ENCODE peak calls at places on chromosomes 7 and 10, in nine cellular contexts. A is hepatic stellate cell; C is amniotic stem cell; J is NCI-H446 treated with DMSO at 0.1 percent for 48 hours; E is stimulated activated CD8-positive, alpha-beta memory T cell treated with anti-CD3 and anti-CD28 coated beads, Interleukin-4, amount 100 ng/mL, for 1 hour; S is NB4; N is T-helper 1 cell; U is NCI-H1417 treated with DMSO at 0.1 percent for 48 hours; X is fibroblast of lung. V is an unnamed sample.

GRCh38 chr7:137772221-137772620 is 74.6 kb downstream of the DGKI start:
- DNase-seq in J (no peak), U (no peak), N (no peak), E (no peak), A (no peak), C (no peak), X (peak), S (no peak), V (peak)

GRCh38 chr7:14767716-14768425 is 134.7 kb downstream of the DGKB start:
- DNase-seq in S (no peak), C (no peak), N (no peak), E (no peak), X (peak), U (no peak), A (no peak), J (no peak), V (peak)

GRCh38 chr10:118832242-118832651 is 77.5 kb upstream of the CACUL1 start:
- DNase-seq in X (peak), J (no peak), U (no peak), A (peak), S (peak), N (no peak), C (no peak), E (no peak), V (peak)

GRCh38 chr10:5774987-5775386 is 38.2 kb downstream of the GDI2 start:
- DNase-seq in E (no peak), C (no peak), A (no peak), N (no peak), X (no peak), J (no peak), S (no peak), U (no peak), V (no peak)

GRCh38 chr10:34753014-34753757 is 61.9 kb downstream of the PARD3 start:
- DNase-seq in X (no peak), U (no peak), J (peak), N (no peak), E (no peak), A (no peak), S (no peak), C (no peak), V (no peak)

GRCh38 chr10:95906675-95907453 is 911 bp upstream of the CC2D2B start:
- DNase-seq in C (peak), U (no peak), N (no peak), X (peak), E (peak), J (no peak), S (peak), A (peak), V (peak)

GRCh38 chr10:29370612-29371092 is 81.8 kb downstream of the LYZL1 start:
- DNase-seq in J (no peak), X (no peak), A (no peak), C (no peak), U (no peak), N (no peak), S (no peak), E (no peak), V (no peak)

GRCh38 chr7:99614495-99614894 is 2.3 kb upstream of the ZSCAN25 start:
- DNase-seq in S (peak), J (no peak), U (no peak), X (no peak), C (no peak), N (no peak), E (no peak), A (no peak), V (no peak)

GRCh38 chr7:90797596-90797995 is 201.5 kb downstream of the CDK14 start:
- DNase-seq in S (no peak), J (no peak), N (no peak), U (no peak), A (no peak), X (peak), C (no peak), E (no peak), V (no peak)

GRCh38 chr10:8758029-8758428 is 703.5 kb downstream of the GATA3 start:
- DNase-seq in C (no peak), J (no peak), S (no peak), E (no peak), N (no peak), X (peak), A (no peak), U (no peak), V (no peak)

GRCh38 chr10:73899401-73899780 is 11.5 kb upstream of the PLAU start:
- DNase-seq in N (no peak), S (peak), U (no peak), E (no peak), A (peak), X (peak), C (no peak), J (no peak), V (no peak)

GRCh38 chr7:85065888-85066485 is 120.9 kb downstream of the SEMA3D start:
- DNase-seq in C (no peak), S (no peak), E (no peak), U (no peak), J (no peak), A (no peak), N (no peak), X (peak), V (no peak)

GRCh38 chr7:112594397-112594796 is 113.6 kb downstream of the LSMEM1 start:
- DNase-seq in J (no peak), S (no peak), E (no peak), N (no peak), X (peak), A (no peak), U (no peak), C (peak), V (no peak)

GRCh38 chr7:105876964-105877601 is 684 bp upstream of the ATXN7L1 start:
- DNase-seq in E (no peak), S (peak), A (peak), N (no peak), X (peak), U (no peak), J (no peak), C (peak), V (peak)

GRCh38 chr7:45129906-45130305 is 18.4 kb upstream of the TBRG4 start:
- DNase-seq in S (no peak), J (no peak), X (no peak), U (no peak), N (no peak), E (no peak), A (no peak), C (no peak), V (no peak)

GRCh38 chr7:46993396-46993795 is 588.5 kb downstream of the TNS3 start:
- DNase-seq in E (no peak), U (no peak), N (no peak), C (no peak), J (no peak), S (no peak), A (no peak), X (no peak), V (no peak)

GRCh38 chr10:17747883-17748550 is 4.0 kb upstream of the TMEM236 start:
- DNase-seq in S (no peak), J (peak), A (no peak), C (no peak), U (no peak), E (no peak), N (no peak), X (peak), V (no peak)

GRCh38 chr10:78336402-78336791 is 302.7 kb downstream of the RPS24 start:
- DNase-seq in S (no peak), C (peak), U (no peak), J (no peak), X (peak), A (peak), N (no peak), E (no peak), V (peak)

GRCh38 chr10:43965918-43966570 is 317.4 kb upstream of the ZNF32 start:
- DNase-seq in X (peak), N (no peak), S (no peak), J (no peak), C (no peak), A (no peak), E (no peak), U (no peak), V (no peak)

GRCh38 chr10:693506-693905 is 4.0 kb upstream of the DIP2C start:
- DNase-seq in S (no peak), E (no peak), A (no peak), J (no peak), N (no peak), C (no peak), U (no peak), X (peak), V (no peak)

GRCh38 chr7:77459311-77459726 is 43.2 kb upstream of the GSAP start:
- DNase-seq in C (no peak), S (no peak), X (no peak), E (no peak), A (no peak), J (no peak), N (no peak), U (peak), V (no peak)

GRCh38 chr10:3468919-3469638 is 296.5 kb upstream of the PITRM1 start:
- DNase-seq in C (peak), X (peak), A (peak), J (no peak), E (no peak), N (no peak), S (peak), U (no peak), V (peak)

GRCh38 chr10:87817291-87817872 is 644 bp downstream of the ATAD1 start:
- DNase-seq in N (no peak), C (no peak), S (no peak), A (no peak), U (no peak), J (no peak), E (no peak), X (peak), V (no peak)

GRCh38 chr7:129914536-129915272 is 38.1 kb downstream of the UBE2H start:
- DNase-seq in N (no peak), X (peak), C (no peak), E (no peak), A (no peak), U (no peak), S (no peak), J (no peak), V (peak)

GRCh38 chr10:43037942-43038782 is 38.7 kb upstream of the RET start:
- DNase-seq in A (no peak), C (no peak), X (no peak), N (no peak), J (no peak), E (no peak), S (no peak), U (no peak), V (no peak)

GRCh38 chr7:154178890-154179289 is 126.7 kb downstream of the DPP6 start:
- DNase-seq in J (no peak), U (no peak), C (no peak), X (no peak), E (no peak), A (no peak), S (no peak), N (no peak), V (no peak)

GRCh38 chr10:79933961-79934360 is 14.9 kb downstream of the SFTPD start:
- DNase-seq in N (no peak), S (no peak), A (no peak), C (no peak), E (no peak), X (peak), U (no peak), J (no peak), V (peak)